ENCODE peak calls at places on chromosomes 12 and 14, in five cellular contexts. E is aorta, Q is skeletal muscle cell, H is GM23248, F is right cardiac atrium. J is an unnamed sample.

GRCh38 chr12:105820407-105821140 is 318.2 kb downstream of the NUAK1 start:
- DNase-seq in E (peak; percentile 72), Q (peak; percentile 72), H (peak; percentile 77), F (peak; percentile 29), J (peak; percentile 15)

GRCh38 chr12:112599871-112600270 is 181.1 kb downstream of the PTPN11 start:
- DNase-seq in E (no peak), Q (no peak), H (peak; percentile 73), F (no peak), J (no peak)

GRCh38 chr12:55982319-55982936 is 8.6 kb downstream of the RAB5B start:
- DNase-seq in E (no peak), Q (no peak), H (no peak), F (no peak), J (no peak)

GRCh38 chr14:90742252-90742651 is 74.0 kb downstream of the TTC7B start:
- DNase-seq in E (no peak), Q (no peak), H (no peak), F (no peak), J (no peak)

GRCh38 chr12:46430340-46430948 is 57.9 kb upstream of the SLC38A2 start:
- DNase-seq in E (no peak), Q (peak; percentile 66), H (peak; percentile 85), F (no peak), J (no peak)

GRCh38 chr12:93741741-93742085 is 64.5 kb downstream of the CRADD start:
- DNase-seq in E (no peak), Q (no peak), H (peak; percentile 65), F (no peak), J (no peak)

GRCh38 chr12:118337194-118337838 is 35.4 kb downstream of the TAOK3 start:
- DNase-seq in E (no peak), Q (no peak), H (peak; percentile 43), F (no peak), J (no peak)

GRCh38 chr14:58072288-58073071 is 79.5 kb downstream of the ARMH4 start:
- DNase-seq in E (no peak), Q (peak; percentile 15), H (peak; percentile 78), F (peak; percentile 28), J (peak; percentile 38)

GRCh38 chr12:78951746-78952532 is 87.4 kb downstream of the SYT1 start:
- DNase-seq in E (no peak), Q (no peak), H (no peak), F (no peak), J (no peak)

GRCh38 chr12:110431957-110432587 is 18.1 kb downstream of the ARPC3 start:
- DNase-seq in E (no peak), Q (no peak), H (no peak), F (no peak), J (no peak)

GRCh38 chr12:112008918-112009317 is 4.0 kb downstream of the TMEM116 start:
- DNase-seq in E (no peak), Q (no peak), H (no peak), F (no peak), J (no peak)

GRCh38 chr12:77102691-77103090 is 37.3 kb upstream of the E2F7 start:
- DNase-seq in E (no peak), Q (no peak), H (peak; percentile 80), F (no peak), J (no peak)

GRCh38 chr12:49763006-49763591 is 21.7 kb downstream of the TMBIM6 start:
- DNase-seq in E (peak; percentile 79), Q (no peak), H (peak; percentile 73), F (peak; percentile 71), J (peak; percentile 72)
- H3K4me3 ChIP-seq in E (no peak overlapping the region), Q (no peak overlapping the region), H (no peak overlapping the region), F (no peak overlapping the region), J (no peak overlapping the region)

DNA sequence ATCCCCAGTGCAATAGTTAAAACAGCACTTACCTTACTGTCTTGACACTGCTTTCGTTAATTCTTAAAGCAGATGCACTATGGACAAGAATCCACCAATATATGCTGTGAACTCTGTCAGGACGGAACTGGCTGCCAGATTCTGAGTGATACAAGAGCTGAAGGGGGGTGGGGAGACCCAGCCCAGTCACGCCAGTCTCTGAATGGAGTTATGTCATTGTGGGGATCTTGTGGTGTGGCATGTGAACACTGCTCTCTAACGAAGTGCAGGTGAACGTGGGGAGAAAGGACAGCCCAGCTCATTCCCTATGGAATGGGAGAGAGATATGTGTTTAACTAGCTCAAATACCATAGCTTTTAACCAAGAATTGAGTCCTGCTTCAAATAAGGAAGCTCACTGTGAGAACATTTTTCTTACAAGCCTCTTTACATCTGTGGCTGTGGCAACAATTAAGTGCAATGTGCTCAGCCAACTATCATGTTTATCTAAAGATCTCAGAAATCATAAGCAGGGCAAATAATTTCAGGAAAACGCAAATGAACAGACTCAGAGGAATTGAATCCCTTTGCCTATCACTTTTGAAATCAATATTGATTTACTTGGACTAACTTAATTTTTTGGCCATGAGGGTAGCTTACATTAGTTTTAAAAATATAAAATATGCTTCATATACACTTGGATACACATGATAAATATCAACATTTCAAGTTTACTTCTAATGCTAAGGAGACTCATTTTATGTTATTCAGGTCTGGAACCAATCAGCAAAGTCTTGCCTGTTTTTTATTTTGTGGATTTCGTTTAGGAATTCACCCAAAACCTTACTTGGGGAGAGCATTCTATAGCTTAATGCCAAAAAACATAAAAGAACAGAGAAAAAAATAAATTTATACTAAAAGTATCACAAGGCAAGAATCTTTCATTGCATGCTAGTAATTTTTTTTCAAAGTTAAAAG is at the start of gene LUM:
- DNase-seq in E (peak; percentile 60), Q (peak; percentile 50), H (peak; percentile 89), F (peak; percentile 37), J (no peak)
- H3K4me3 ChIP-seq in E (no peak within 1 kb of the TSS), Q (peak within 1 kb of the TSS; percentile 47), H (peak within 1 kb of the TSS; percentile 86), F (peak within 1 kb of the TSS; percentile 52), J (peak within 1 kb of the TSS; percentile 45)

GRCh38 chr14:76773956-76774355 is 12.7 kb downstream of the VASH1 start:
- DNase-seq in E (no peak), Q (no peak), H (no peak), F (no peak), J (no peak)
- H3K4me3 ChIP-seq in E (no peak overlapping the region), Q (no peak overlapping the region), H (no peak overlapping the region), F (no peak overlapping the region), J (no peak overlapping the region)

GRCh38 chr14:72986214-72986613 is 40.7 kb downstream of the ZFYVE1 start:
- DNase-seq in E (no peak), Q (no peak), H (no peak), F (no peak), J (no peak)
- H3K4me3 ChIP-seq in E (no peak overlapping the region), Q (no peak overlapping the region), H (no peak overlapping the region), F (no peak overlapping the region), J (no peak overlapping the region)

J was measured in heart left ventricle.